ENCODE peak calls at places on chromosome 6, in six cellular contexts. One of them, this sample, is unnamed.

GRCh38 chr6:73262701-73263569 is at the start of gene KHDC1:
- DNase-seq in H9: peak
- DNase-seq in IMR-90: peak
- DNase-seq in neuronal stem cell: peak
- DNase-seq in H1: peak
- DNase-seq in mesendoderm: peak
- DNase-seq in this sample: peak

GRCh38 chr6:15754035-15754705 is 91.3 kb upstream of the DTNBP1 start:
- DNase-seq in H9: no peak
- DNase-seq in IMR-90: peak
- DNase-seq in neuronal stem cell: no peak
- DNase-seq in H1: no peak
- DNase-seq in mesendoderm: peak
- DNase-seq in this sample: peak

GRCh38 chr6:82617648-82618047 is 254.0 kb downstream of the TPBG start:
- DNase-seq in H9: no peak
- DNase-seq in IMR-90: no peak
- DNase-seq in neuronal stem cell: no peak
- DNase-seq in H1: no peak
- DNase-seq in mesendoderm: no peak
- DNase-seq in this sample: no peak

GRCh38 chr6:99285881-99286280 is 63.6 kb downstream of the FAXC start:
- DNase-seq in H9: no peak
- DNase-seq in IMR-90: no peak
- DNase-seq in neuronal stem cell: no peak
- DNase-seq in H1: no peak
- DNase-seq in mesendoderm: no peak
- DNase-seq in this sample: no peak

GRCh38 chr6:117306227-117306784 is 40.9 kb downstream of the VGLL2 start:
- DNase-seq in H9: no peak
- DNase-seq in IMR-90: no peak
- DNase-seq in neuronal stem cell: no peak
- DNase-seq in H1: no peak
- DNase-seq in mesendoderm: no peak
- DNase-seq in this sample: no peak

GRCh38 chr6:107443904-107444267 is 15.5 kb downstream of the PDSS2 start:
- DNase-seq in H9: no peak
- DNase-seq in IMR-90: no peak
- DNase-seq in neuronal stem cell: no peak
- DNase-seq in H1: no peak
- DNase-seq in mesendoderm: no peak
- DNase-seq in this sample: no peak

GRCh38 chr6:164195605-164196004 is 781.1 kb downstream of the QKI start:
- DNase-seq in H9: no peak
- DNase-seq in IMR-90: no peak
- DNase-seq in neuronal stem cell: no peak
- DNase-seq in H1: no peak
- DNase-seq in mesendoderm: no peak
- DNase-seq in this sample: no peak

GRCh38 chr6:128244751-128245405 is 275.5 kb downstream of the PTPRK start:
- DNase-seq in H9: no peak
- DNase-seq in IMR-90: peak
- DNase-seq in neuronal stem cell: no peak
- DNase-seq in H1: no peak
- DNase-seq in mesendoderm: no peak
- DNase-seq in this sample: no peak

GRCh38 chr6:3206339-3207015 is 21.0 kb downstream of the TUBB2B start:
- DNase-seq in H9: no peak
- DNase-seq in IMR-90: no peak
- DNase-seq in neuronal stem cell: no peak
- DNase-seq in H1: no peak
- DNase-seq in mesendoderm: no peak
- DNase-seq in this sample: no peak

GRCh38 chr6:141562181-141562800 is 570.4 kb upstream of the GJE1 start:
- DNase-seq in H9: peak
- DNase-seq in IMR-90: no peak
- DNase-seq in neuronal stem cell: no peak
- DNase-seq in H1: peak
- DNase-seq in mesendoderm: peak
- DNase-seq in this sample: peak

DNA sequence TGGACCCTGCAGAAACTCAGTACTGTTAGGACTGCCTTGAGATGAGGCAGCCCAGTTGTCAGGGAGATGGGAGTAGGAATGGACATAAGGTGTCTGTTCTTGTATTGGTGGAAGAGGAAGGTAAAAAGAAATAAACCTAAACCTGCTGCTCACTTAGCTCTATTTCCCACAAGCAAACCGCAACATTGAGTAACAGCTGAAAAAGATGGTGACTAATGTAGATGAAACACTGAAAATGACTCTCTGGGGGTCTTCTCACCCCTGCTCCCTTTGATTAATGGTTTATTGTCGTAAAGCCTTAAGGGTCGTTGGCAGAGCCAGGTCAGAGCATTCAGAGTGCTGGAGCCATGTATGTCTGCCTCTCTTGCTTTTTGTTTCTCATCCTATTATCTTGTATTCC is 87.5 kb downstream of the FOXO3 start:
- DNase-seq in H9: no peak
- DNase-seq in IMR-90: no peak
- DNase-seq in neuronal stem cell: no peak
- DNase-seq in H1: no peak
- DNase-seq in mesendoderm: no peak
- DNase-seq in this sample: peak
- H2AK5ac ChIP-seq in H9: no peak
- H2AK5ac ChIP-seq in IMR-90: no peak
- H2AK5ac ChIP-seq in neuronal stem cell: no peak
- H2AK5ac ChIP-seq in H1: no peak
- H2AK5ac ChIP-seq in mesendoderm: no peak
- H2AK5ac ChIP-seq in this sample: no peak

GRCh38 chr6:148195511-148195910 is 147.1 kb upstream of the SASH1 start:
- DNase-seq in H9: no peak
- DNase-seq in IMR-90: no peak
- DNase-seq in neuronal stem cell: no peak
- DNase-seq in H1: no peak
- DNase-seq in mesendoderm: no peak
- DNase-seq in this sample: no peak

GRCh38 chr6:148192310-148192709 is 150.3 kb upstream of the SASH1 start:
- DNase-seq in H9: no peak
- DNase-seq in IMR-90: peak
- DNase-seq in neuronal stem cell: no peak
- DNase-seq in H1: no peak
- DNase-seq in mesendoderm: no peak
- DNase-seq in this sample: peak

DNA sequence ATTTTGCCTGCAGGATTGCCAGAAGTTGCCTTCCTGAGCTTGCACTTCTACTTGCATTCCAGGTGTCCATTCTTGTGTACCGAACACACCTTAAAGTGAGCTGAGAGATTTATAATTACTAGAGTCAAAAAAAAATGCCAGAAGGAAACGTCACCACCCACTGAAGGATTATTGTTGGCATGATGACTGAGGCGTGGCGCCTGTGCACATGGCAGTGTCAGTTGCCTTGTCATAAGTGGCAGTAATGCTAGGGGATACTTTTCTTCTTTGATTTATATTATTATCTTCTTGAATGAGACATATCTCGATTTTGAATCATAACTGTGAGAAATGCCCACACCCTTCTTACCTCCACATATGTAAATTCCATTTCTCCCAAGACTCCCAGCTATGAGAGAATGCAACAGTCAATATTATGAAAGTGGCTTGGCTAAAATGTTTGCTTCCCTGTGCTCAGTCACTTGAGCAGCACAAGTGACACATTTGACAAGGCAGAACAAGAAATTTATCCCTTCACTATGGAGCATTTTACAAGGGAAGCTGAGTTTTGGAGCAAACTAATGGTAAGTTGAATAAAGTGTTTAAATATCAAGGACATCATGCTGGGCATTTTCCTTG is 149.5 kb upstream of the SASH1 start:
- DNase-seq in H9: no peak
- DNase-seq in IMR-90: no peak
- DNase-seq in neuronal stem cell: no peak
- DNase-seq in H1: no peak
- DNase-seq in mesendoderm: no peak
- DNase-seq in this sample: no peak
- H3K27ac ChIP-seq in H9: no peak
- H3K27ac ChIP-seq in IMR-90: peak
- H3K27ac ChIP-seq in neuronal stem cell: no peak
- H3K27ac ChIP-seq in H1: no peak
- H3K27ac ChIP-seq in mesendoderm: no peak
- H3K27ac ChIP-seq in this sample: no peak

GRCh38 chr6:63558270-63558669 is 14.0 kb upstream of the LOC128125822 start:
- DNase-seq in H9: no peak
- DNase-seq in IMR-90: no peak
- DNase-seq in neuronal stem cell: no peak
- DNase-seq in H1: no peak
- DNase-seq in mesendoderm: no peak
- DNase-seq in this sample: no peak
- H2BK15ac ChIP-seq in H9: no peak
- H2BK15ac ChIP-seq in IMR-90: no peak
- H2BK15ac ChIP-seq in neuronal stem cell: no peak
- H2BK15ac ChIP-seq in H1: no peak
- H2BK15ac ChIP-seq in mesendoderm: no peak
- H2BK15ac ChIP-seq in this sample: no peak

GRCh38 chr6:149847943-149848267 is 16.3 kb downstream of the LRP11 start:
- DNase-seq in H9: no peak
- DNase-seq in IMR-90: no peak
- DNase-seq in neuronal stem cell: no peak
- DNase-seq in H1: no peak
- DNase-seq in mesendoderm: no peak
- DNase-seq in this sample: no peak

GRCh38 chr6:149844480-149844879 is 19.7 kb downstream of the LRP11 start:
- DNase-seq in H9: no peak
- DNase-seq in IMR-90: no peak
- DNase-seq in neuronal stem cell: no peak
- DNase-seq in H1: no peak
- DNase-seq in mesendoderm: no peak
- DNase-seq in this sample: no peak

GRCh38 chr6:149843051-149843633 is 21.0 kb downstream of the LRP11 start:
- DNase-seq in H9: no peak
- DNase-seq in IMR-90: no peak
- DNase-seq in neuronal stem cell: no peak
- DNase-seq in H1: no peak
- DNase-seq in mesendoderm: no peak
- DNase-seq in this sample: no peak

GRCh38 chr6:149845549-149845948 is 18.6 kb downstream of the LRP11 start:
- DNase-seq in H9: no peak
- DNase-seq in IMR-90: no peak
- DNase-seq in neuronal stem cell: no peak
- DNase-seq in H1: no peak
- DNase-seq in mesendoderm: peak
- DNase-seq in this sample: no peak

GRCh38 chr6:149846321-149846720 is 17.8 kb downstream of the LRP11 start:
- DNase-seq in H9: no peak
- DNase-seq in IMR-90: peak
- DNase-seq in neuronal stem cell: no peak
- DNase-seq in H1: no peak
- DNase-seq in mesendoderm: peak
- DNase-seq in this sample: peak
- H2AK5ac ChIP-seq in H9: no peak
- H2AK5ac ChIP-seq in IMR-90: peak
- H2AK5ac ChIP-seq in neuronal stem cell: no peak
- H2AK5ac ChIP-seq in H1: no peak
- H2AK5ac ChIP-seq in mesendoderm: no peak
- H2AK5ac ChIP-seq in this sample: no peak

DNA sequence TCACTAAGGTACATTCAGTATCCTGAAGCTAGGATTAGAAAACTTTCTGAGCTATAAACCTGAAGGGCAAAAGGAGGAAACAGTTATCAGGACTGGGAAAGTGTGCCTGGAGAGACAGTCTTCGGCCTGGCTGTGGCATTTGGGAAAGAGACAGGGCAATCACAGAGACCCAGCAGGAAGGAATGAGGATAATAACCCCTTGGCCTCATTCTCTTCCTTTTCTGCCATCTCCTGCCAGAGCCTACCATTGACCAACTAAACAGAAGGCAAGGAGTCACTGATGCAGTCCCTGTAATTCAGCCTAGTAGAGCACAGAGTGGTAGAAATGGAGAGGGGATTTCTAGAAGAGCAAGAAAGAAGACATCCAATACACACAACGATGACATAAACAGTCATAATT is 359.4 kb downstream of the HDGFL1 start:
- DNase-seq in H9: no peak
- DNase-seq in IMR-90: no peak
- DNase-seq in neuronal stem cell: no peak
- DNase-seq in H1: no peak
- DNase-seq in mesendoderm: peak
- DNase-seq in this sample: no peak
- H3K27ac ChIP-seq in H9: no peak
- H3K27ac ChIP-seq in IMR-90: no peak
- H3K27ac ChIP-seq in neuronal stem cell: no peak
- H3K27ac ChIP-seq in H1: no peak
- H3K27ac ChIP-seq in mesendoderm: no peak
- H3K27ac ChIP-seq in this sample: no peak

GRCh38 chr6:90098025-90098474 is 198.6 kb downstream of the BACH2 start:
- DNase-seq in H9: no peak
- DNase-seq in IMR-90: peak
- DNase-seq in neuronal stem cell: no peak
- DNase-seq in H1: no peak
- DNase-seq in mesendoderm: no peak
- DNase-seq in this sample: peak
- H2BK15ac ChIP-seq in H9: no peak
- H2BK15ac ChIP-seq in IMR-90: no peak
- H2BK15ac ChIP-seq in neuronal stem cell: no peak
- H2BK15ac ChIP-seq in H1: no peak
- H2BK15ac ChIP-seq in mesendoderm: no peak
- H2BK15ac ChIP-seq in this sample: no peak

DNA sequence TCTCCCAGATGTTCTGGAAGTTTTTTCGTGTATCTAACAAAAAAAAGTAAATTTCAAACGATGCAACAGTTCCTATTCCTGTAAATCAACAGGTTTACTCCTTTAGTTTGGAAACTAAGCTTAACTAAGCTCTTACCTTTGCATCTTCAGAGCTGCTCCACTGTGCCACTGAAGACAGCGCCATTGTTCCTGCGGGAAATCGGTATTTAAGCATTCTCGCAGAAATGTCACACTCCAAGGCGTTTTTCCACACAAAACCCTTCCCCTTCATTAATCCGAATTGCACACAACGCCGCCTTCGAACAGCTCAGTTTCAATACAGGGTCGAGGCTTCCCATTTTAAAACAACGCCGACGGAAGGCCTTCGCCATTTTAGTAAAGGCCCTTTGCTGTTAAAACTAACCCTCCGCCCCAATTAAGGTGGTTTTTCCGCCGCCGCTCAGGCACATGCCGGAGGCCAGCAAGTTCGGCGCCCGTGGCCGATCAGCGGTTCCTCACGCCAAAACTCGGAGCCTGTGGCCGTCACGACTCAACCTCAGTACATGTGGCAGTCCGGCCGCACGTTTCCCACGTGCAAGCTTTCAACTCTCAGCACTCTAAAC is 35.4 kb upstream of the SYNCRIP start:
- DNase-seq in H9: no peak
- DNase-seq in IMR-90: no peak
- DNase-seq in neuronal stem cell: no peak
- DNase-seq in H1: no peak
- DNase-seq in mesendoderm: no peak
- DNase-seq in this sample: no peak
- H2AK5ac ChIP-seq in H9: no peak
- H2AK5ac ChIP-seq in IMR-90: peak
- H2AK5ac ChIP-seq in neuronal stem cell: peak
- H2AK5ac ChIP-seq in H1: no peak
- H2AK5ac ChIP-seq in mesendoderm: peak
- H2AK5ac ChIP-seq in this sample: peak